ENCODE peak calls at places on chromosomes 16 and 17, in eight cellular contexts. X is IMR-90, J is esophagus squamous epithelium, K is stomach, A is kidney, G is left ventricle myocardium inferior, D is psoas muscle, U is adrenal gland. H is an unnamed sample. For H3K4me1, the result is how much of the 10 kb centered on the place peaks cover.

GRCh38 chr16:85641776-85642176 is 28.7 kb downstream of the GSE1 start:
- DNase-seq in D (peak), A (peak), K (peak), U (peak), G (peak), X (no peak), J (no peak), H (no peak)

GRCh38 chr17:70621593-70621992 is 452.3 kb downstream of the KCNJ2 start:
- DNase-seq in U (no peak), X (peak), G (no peak), J (no peak), A (no peak), K (no peak), D (no peak), H (peak)

GRCh38 chr16:51431517-51432241 is 280.6 kb upstream of the SALL1 start:
- DNase-seq in X (peak), D (no peak), A (no peak), K (no peak), U (peak), J (no peak), G (no peak), H (peak)

GRCh38 chr16:17591655-17592405 is 121.1 kb upstream of the XYLT1 start:
- DNase-seq in U (no peak), A (no peak), D (no peak), G (no peak), X (no peak), J (no peak), K (no peak), H (no peak)

GRCh38 chr17:31621566-31621965 is 230.1 kb downstream of the RAB11FIP4 start:
- DNase-seq in J (no peak), D (no peak), U (no peak), G (no peak), X (no peak), A (no peak), K (peak), H (no peak)

GRCh38 chr16:76214856-76215255 is 62.3 kb upstream of the CNTNAP4 start:
- DNase-seq in X (no peak), D (no peak), J (no peak), K (no peak), U (no peak), A (no peak), G (no peak), H (no peak)

GRCh38 chr16:88442435-88442810 is 10.7 kb upstream of the ZFPM1 start:
- DNase-seq in G (no peak), A (no peak), X (no peak), D (no peak), K (no peak), J (no peak), U (no peak), H (no peak)

GRCh38 chr17:43349142-43349541 is 49.7 kb upstream of the ARL4D start:
- DNase-seq in X (no peak), A (no peak), K (no peak), G (no peak), U (no peak), D (no peak), J (no peak), H (no peak)

GRCh38 chr16:81711609-81712329 is 67.3 kb upstream of the PLCG2 start:
- DNase-seq in X (peak), K (no peak), G (peak), U (peak), D (no peak), A (peak), J (no peak), H (peak)

GRCh38 chr17:9512323-9513168 is 63.1 kb downstream of the STX8 start:
- DNase-seq in K (no peak), D (no peak), U (peak), A (no peak), X (peak), G (no peak), J (no peak), H (no peak)

DNA sequence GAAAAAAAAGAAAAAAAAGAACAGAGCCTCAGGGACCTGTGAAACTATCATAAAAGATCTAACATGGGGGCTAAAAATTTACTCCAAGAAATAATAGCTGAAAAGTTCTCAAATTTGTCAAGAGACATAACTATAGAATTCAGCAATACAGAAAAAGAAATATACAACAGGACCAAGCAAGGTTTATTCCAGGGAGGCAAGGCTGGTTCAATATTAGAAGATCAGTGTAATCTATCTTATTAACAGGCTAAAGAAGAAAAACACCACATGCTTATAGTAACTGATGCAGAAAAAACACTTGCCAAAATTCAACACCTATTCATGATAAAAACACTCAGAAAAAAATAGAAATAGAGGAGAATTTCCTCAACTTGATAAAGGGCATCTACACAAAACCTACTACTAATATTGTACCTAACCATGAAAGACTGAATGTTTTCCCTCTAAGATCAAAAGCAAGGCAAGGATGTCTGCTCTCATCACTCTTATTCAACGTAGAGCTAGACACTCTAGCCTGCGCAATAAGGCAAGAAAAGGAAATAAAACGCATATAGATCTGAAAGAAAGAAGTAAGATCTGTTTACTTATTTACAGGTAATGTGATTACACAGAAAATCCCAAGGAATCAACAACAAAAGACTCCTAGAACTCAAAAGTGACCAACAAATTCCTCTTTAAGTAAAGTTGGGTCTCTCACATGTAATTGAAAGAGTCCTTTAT is 1.2 kb upstream of the ACSM3 start:
- DNase-seq in U (no peak), J (no peak), X (no peak), D (no peak), G (no peak), K (no peak), A (no peak), H (no peak)
- H3K4me3 ChIP-seq in U (no peak), J (no peak), X (no peak), D (no peak), G (no peak), K (peak), A (no peak), H (no peak)

DNA sequence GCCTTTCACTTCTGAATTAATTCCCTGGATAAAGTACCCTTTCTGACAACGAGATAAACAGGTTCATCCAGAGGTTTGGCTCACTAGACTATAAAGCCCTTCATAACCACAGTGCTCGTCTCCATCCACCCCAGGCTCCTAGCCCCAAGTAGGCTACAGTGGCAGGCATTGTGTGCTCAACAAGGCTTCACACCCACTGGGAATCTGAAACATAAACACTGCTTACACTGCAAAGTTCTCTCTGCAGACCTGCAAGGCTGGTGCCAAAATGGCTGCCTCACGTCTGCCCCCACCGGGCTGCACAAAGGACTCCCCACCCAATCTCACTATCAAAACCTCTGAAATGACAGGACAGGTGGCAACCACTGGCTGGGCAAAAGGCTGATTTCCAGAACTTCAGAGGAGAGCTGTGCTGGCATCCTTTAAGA is 5.1 kb upstream of the HLF start:
- DNase-seq in D (no peak), A (no peak), J (no peak), G (no peak), U (no peak), X (no peak), K (no peak), H (peak)
- H3K27ac ChIP-seq in D (peak), A (no peak), J (peak), G (no peak), U (no peak), X (no peak), K (no peak), H (peak)

DNA sequence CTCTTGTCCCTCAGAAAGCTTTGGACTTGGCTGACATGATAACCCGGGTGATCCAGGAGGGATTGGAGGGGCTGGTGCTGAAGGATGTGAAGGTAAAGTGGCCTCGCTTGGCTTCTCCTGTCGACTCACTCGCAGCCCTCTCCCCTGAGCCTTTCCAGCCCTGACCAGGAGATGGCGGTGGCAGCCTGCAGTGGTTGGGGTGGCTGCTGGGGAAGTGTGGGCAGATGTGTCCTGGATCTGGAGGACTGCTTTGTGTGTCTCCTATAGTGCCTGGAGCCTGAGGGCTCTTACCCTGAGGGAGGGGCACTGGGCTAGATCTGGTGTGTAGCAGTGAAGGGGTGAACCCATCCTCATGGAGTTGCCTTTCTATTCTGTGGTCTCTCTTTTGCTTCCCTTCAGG is 17.9 kb downstream of the LIG3 start:
- DNase-seq in U (peak), A (no peak), J (peak), X (peak), D (peak), G (peak), K (peak), H (peak)
- H3K4me1 ChIP-seq in U (under half), A (under half), J (under half), X (under half), D (under half), G (under half), K (under half), H (under half)

GRCh38 chr17:48578616-48579560 is 738 bp upstream of the HOXB4 start:
- DNase-seq in X (peak), A (peak), D (no peak), J (no peak), G (no peak), U (no peak), K (no peak), H (no peak)
- H3K4me3 ChIP-seq in X (peak), A (peak), D (peak), J (peak), G (peak), U (peak), K (peak), H (peak)

DNA sequence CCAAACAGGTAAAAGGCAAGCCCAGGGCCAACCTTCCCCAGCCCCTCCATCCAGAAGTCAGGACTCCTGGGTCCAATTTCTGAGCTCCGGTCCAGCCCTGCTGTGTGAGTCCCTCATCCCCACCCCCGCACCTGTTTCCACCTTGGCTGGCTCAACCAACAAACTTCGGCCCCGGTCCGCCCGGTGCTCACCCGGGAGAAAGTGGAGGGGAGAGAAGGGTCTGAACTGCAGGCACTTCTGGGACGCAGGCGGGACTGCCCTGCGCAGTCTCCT is 542 bp downstream of the RHBDF2 start:
- DNase-seq in A (no peak), K (no peak), G (no peak), X (no peak), U (no peak), J (no peak), D (no peak), H (no peak)
- H3K27ac ChIP-seq in A (peak), K (peak), G (peak), X (no peak), U (peak), J (peak), D (peak), H (no peak)

DNA sequence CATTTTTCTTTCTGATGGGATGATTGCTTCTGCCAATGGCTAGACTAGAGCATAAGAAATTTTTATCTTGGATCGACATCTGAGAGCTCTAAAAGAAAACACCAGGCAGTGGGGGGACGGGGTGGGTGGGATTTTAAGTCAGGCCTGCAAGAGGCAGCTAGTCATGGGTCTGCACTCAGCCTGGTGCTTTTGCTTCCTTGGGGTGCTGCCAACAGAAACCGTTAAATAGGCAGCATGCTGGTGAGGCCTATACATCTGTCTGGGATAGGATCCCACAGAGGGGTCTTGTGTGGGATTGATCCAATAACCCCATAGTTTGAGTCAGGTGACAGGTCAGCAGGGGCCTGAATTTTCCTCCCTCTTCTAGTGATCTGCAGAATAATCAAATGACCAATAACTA is 26.9 kb downstream of the ZNRF1 start:
- DNase-seq in A (no peak), K (no peak), U (no peak), J (no peak), X (peak), G (no peak), D (no peak), H (no peak)
- H3K4me1 ChIP-seq in A (under half), K (under half), U (under half), J (under half), X (under half), G (half or more), D (under half), H (under half)

GRCh38 chr16:15976929-15977637 is 27.7 kb downstream of the ABCC1 start:
- DNase-seq in G (no peak), U (peak), D (peak), X (peak), K (no peak), A (no peak), J (no peak), H (no peak)
- H3K4me3 ChIP-seq in G (no peak), U (no peak), D (no peak), X (no peak), K (no peak), A (no peak), J (peak), H (no peak)